ENCODE peak calls at places on chromosomes 4 and X, in five cellular contexts. O is GM12865, M is astrocyte of the spinal cord, D is GM04504, R is pancreas. A is an unnamed sample.
A peak's percentile ranks its signal among the peaks of the same experiment; 100 is the strongest.

GRCh38 chr4:22607382-22607781 is 85.4 kb upstream of the GBA3 start:
- DNase-seq in D (peak; percentile 2), R (peak; percentile 57), M (peak; percentile 24), O (peak; percentile 70), A (no peak)

GRCh38 chr4:7390366-7390765 is 44.4 kb downstream of the PSAPL1 start:
- DNase-seq in D (no peak), R (no peak), O (no peak), M (no peak), A (no peak)

GRCh38 chr4:83217721-83218522 is 66.7 kb downstream of the COQ2 start:
- DNase-seq in M (no peak), R (no peak), D (no peak), O (peak; percentile 97), A (no peak)

GRCh38 chr4:127685292-127685691 is 44.9 kb upstream of the SLC25A31 start:
- DNase-seq in R (no peak), O (no peak), M (peak; percentile 23), D (no peak), A (no peak)

GRCh38 chrX:107450823-107451509 is 1.5 kb downstream of the FRMPD3 start:
- DNase-seq in O (peak; percentile 10), M (no peak), R (no peak), D (no peak), A (no peak)

GRCh38 chr4:10605746-10606482 is 78.7 kb downstream of the CLNK start:
- DNase-seq in M (peak; percentile 73), D (no peak), R (no peak), O (no peak), A (no peak)

GRCh38 chrX:29903365-29903764 is 312.0 kb upstream of the MAGEB2 start:
- DNase-seq in R (no peak), D (peak; percentile 2), O (no peak), M (peak; percentile 13), A (no peak)

GRCh38 chr4:97670703-97671269 is 472.5 kb downstream of the STPG2 start:
- DNase-seq in R (no peak), D (no peak), M (no peak), O (no peak), A (no peak)

GRCh38 chr4:1206299-1207156 is 34.1 kb upstream of the SPON2 start:
- DNase-seq in R (peak; percentile 20), D (no peak), M (no peak), O (no peak), A (no peak)

GRCh38 chrX:71615954-71616353 is 2.4 kb downstream of the CXCR3 start:
- DNase-seq in O (no peak), R (no peak), M (no peak), D (no peak), A (no peak)

GRCh38 chrX:134949271-134949670 is 41.5 kb upstream of the SMIM10 start:
- DNase-seq in M (no peak), R (no peak), D (no peak), O (no peak), A (no peak)

GRCh38 chr4:2932561-2932950 is 30.6 kb downstream of the NOP14 start:
- DNase-seq in O (peak; percentile 24), R (no peak), M (no peak), D (no peak), A (no peak)

GRCh38 chr4:2179717-2180116 is 62.2 kb downstream of the HAUS3 start:
- DNase-seq in D (no peak), M (no peak), O (no peak), R (no peak), A (no peak)